ENCODE peak calls at places on chromosomes 7 and 10, in nine cellular contexts. H is kidney epithelial cell, T is NT2/D1, J is PC-3, S is lower lobe of right lung, D is body of pancreas, Y is mesenchymal stem cell, A is heart left ventricle, N is fibroblast of lung. G is an unnamed sample.

GRCh38 chr7:97973206-97973658 is 16.8 kb downstream of the OCM2 start:
- DNase-seq in H (no peak), D (peak; percentile 93), A (no peak), J (no peak), N (peak; percentile 1), S (no peak), Y (peak; percentile 11), T (no peak), G (no peak)

GRCh38 chr10:49387029-49387428 is 8.9 kb downstream of the DRGX start:
- DNase-seq in A (no peak), J (peak; percentile 100), N (peak; percentile 81), Y (peak; percentile 15), T (no peak), S (no peak), D (no peak), H (peak; percentile 1), G (peak; percentile 86)

GRCh38 chr7:16939161-16939560 is 57.4 kb upstream of the AGR3 start:
- DNase-seq in T (no peak), H (no peak), N (no peak), D (no peak), J (peak; percentile 43), S (no peak), A (no peak), Y (no peak), G (no peak)

GRCh38 chr10:38157270-38157685 is 63.1 kb downstream of the ZNF37A start:
- DNase-seq in J (no peak), T (no peak), H (no peak), A (no peak), D (no peak), N (no peak), S (no peak), Y (no peak), G (no peak)

GRCh38 chr7:140317999-140318398 is 80.3 kb downstream of the SLC37A3 start:
- DNase-seq in N (no peak), D (no peak), J (no peak), H (no peak), A (no peak), Y (no peak), T (no peak), S (no peak), G (no peak)

GRCh38 chr7:45446195-45446944 is 127.8 kb upstream of the ADCY1 start:
- DNase-seq in J (peak; percentile 67), H (peak; percentile 57), S (no peak), T (no peak), N (peak; percentile 54), D (no peak), A (no peak), Y (no peak), G (peak; percentile 77)

GRCh38 chr10:15387021-15387420 is 15.9 kb upstream of the FAM171A1 start:
- DNase-seq in D (no peak), J (no peak), S (no peak), Y (no peak), A (no peak), N (no peak), H (no peak), T (no peak), G (no peak)

GRCh38 chr10:69234447-69234846 is 14.3 kb downstream of the HKDC1 start:
- DNase-seq in J (no peak), Y (no peak), T (no peak), H (no peak), N (no peak), D (no peak), S (no peak), A (no peak), G (no peak)

GRCh38 chr7:18212788-18213187 is 185.1 kb upstream of the PRPS1L1 start:
- DNase-seq in A (no peak), J (no peak), D (no peak), H (no peak), Y (peak; percentile 51), N (peak; percentile 47), T (no peak), S (no peak), G (peak; percentile 84)

GRCh38 chr7:113299748-113300147 is 181.4 kb upstream of the SMIM30 start:
- DNase-seq in Y (no peak), J (no peak), A (no peak), H (no peak), S (no peak), N (no peak), T (no peak), D (no peak), G (no peak)
- H3K4me3 ChIP-seq in Y (no peak overlapping the region), J (no peak overlapping the region), A (no peak overlapping the region), H (no peak overlapping the region), S (no peak overlapping the region), N (no peak overlapping the region), T (no peak overlapping the region), D (no peak overlapping the region), G (no peak overlapping the region)

DNA sequence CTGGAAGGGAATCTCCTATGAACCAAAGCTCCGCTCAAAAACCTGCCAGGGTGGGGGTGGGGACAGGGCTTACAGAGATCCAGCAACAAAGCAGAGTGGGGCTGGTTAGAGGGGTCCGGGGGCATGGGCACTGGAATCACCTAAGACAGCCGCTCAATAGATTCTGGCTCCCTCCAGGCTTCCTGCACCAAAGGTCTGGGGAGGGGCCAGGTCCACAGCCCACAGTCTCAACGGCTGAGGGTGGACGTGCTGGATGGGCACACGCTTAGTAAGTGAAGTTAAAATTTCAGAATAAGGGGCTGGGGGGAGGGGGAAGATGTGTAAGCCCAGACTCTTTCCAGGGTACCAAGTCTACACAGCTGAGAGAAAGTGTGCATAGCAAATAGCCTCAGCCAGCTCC is 31.1 kb downstream of the PYROXD2 start:
- DNase-seq in Y (no peak), J (no peak), A (no peak), D (no peak), T (no peak), S (no peak), H (no peak), N (no peak), G (no peak)
- H3K4me3 ChIP-seq in Y (no peak overlapping the region), J (no peak overlapping the region), A (no peak overlapping the region), D (no peak overlapping the region), T (no peak overlapping the region), S (no peak overlapping the region), H (no peak overlapping the region), N (no peak overlapping the region), G (no peak overlapping the region)

GRCh38 chr10:27746364-27747095 is 911 bp upstream of the MKX start:
- DNase-seq in J (no peak), T (no peak), N (no peak), H (no peak), Y (peak; percentile 15), A (no peak), D (no peak), S (no peak), G (no peak)
- H3K4me3 ChIP-seq in J (peak overlapping the region; percentile 46), T (peak overlapping the region; percentile 71), N (peak overlapping the region; percentile 61), H (peak overlapping the region; percentile 33), Y (peak overlapping the region; percentile 82), A (peak overlapping the region; percentile 36), D (no peak overlapping the region), S (peak overlapping the region; percentile 67), G (peak overlapping the region; percentile 19)

GRCh38 chr10:129047585-129047984 is 419.5 kb upstream of the MGMT start:
- DNase-seq in A (no peak), N (no peak), J (no peak), S (no peak), Y (no peak), D (no peak), H (no peak), T (no peak), G (no peak)

GRCh38 chr10:129045658-129046057 is 421.4 kb upstream of the MGMT start:
- DNase-seq in D (no peak), H (no peak), T (no peak), Y (no peak), A (no peak), S (no peak), N (no peak), J (no peak), G (no peak)

GRCh38 chr10:129047001-129047400 is 420.0 kb upstream of the MGMT start:
- DNase-seq in Y (no peak), A (no peak), N (no peak), H (no peak), S (no peak), D (no peak), T (no peak), J (no peak), G (no peak)

GRCh38 chr10:129048513-129048912 is 418.5 kb upstream of the MGMT start:
- DNase-seq in Y (no peak), J (no peak), H (peak; percentile 9), T (no peak), N (no peak), S (no peak), A (no peak), D (no peak), G (no peak)

GRCh38 chr10:129046074-129046681 is 420.9 kb upstream of the MGMT start:
- DNase-seq in J (no peak), Y (no peak), D (no peak), A (no peak), T (no peak), N (no peak), H (no peak), S (no peak), G (peak; percentile 30)
- H3K4me3 ChIP-seq in J (no peak overlapping the region), Y (peak overlapping the region; percentile 74), D (no peak overlapping the region), A (peak overlapping the region; percentile 34), T (no peak overlapping the region), N (no peak overlapping the region), H (no peak overlapping the region), S (no peak overlapping the region), G (no peak overlapping the region)

GRCh38 chr10:32961343-32961891 is 3.4 kb upstream of the ITGB1 start:
- DNase-seq in S (no peak), J (no peak), Y (no peak), D (no peak), H (no peak), A (no peak), N (no peak), T (no peak), G (no peak)

GRCh38 chr10:32960022-32960421 is 2.0 kb upstream of the ITGB1 start:
- DNase-seq in Y (no peak), T (no peak), A (no peak), S (no peak), N (no peak), H (no peak), J (peak; percentile 44), D (no peak), G (no peak)

GRCh38 chr10:32963102-32963501 is 5.1 kb upstream of the ITGB1 start:
- DNase-seq in J (no peak), N (peak; percentile 88), D (no peak), H (no peak), T (no peak), Y (peak; percentile 71), A (no peak), S (no peak), G (peak; percentile 81)

GRCh38 chr10:32962541-32962940 is 4.5 kb upstream of the ITGB1 start:
- DNase-seq in Y (no peak), A (no peak), T (no peak), N (peak; percentile 76), S (no peak), H (no peak), J (no peak), D (no peak), G (no peak)

DNA sequence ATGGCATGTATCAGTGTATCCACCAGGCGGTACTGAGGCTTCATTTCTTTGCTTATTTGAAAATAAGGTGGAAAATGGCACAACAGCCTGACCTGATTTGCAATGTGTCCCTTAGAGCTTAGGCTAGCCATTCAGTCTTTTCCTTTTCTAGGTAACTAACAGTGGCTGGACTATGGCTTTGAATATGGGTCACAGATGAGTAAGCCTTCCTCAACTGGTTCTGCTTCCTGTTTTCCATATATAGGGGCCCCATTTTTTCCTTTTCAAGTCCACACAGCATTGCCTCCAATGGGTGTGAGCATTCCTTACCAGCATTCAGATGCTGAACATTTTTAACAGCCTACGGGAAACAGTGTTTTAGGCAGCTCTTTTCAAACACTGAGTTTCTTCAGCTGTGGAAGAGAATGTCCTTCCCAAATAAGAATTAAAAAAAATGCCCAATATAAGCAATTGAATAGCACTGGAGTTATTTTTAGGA is 3.9 kb upstream of the ITGB1 start:
- DNase-seq in T (no peak), H (peak; percentile 57), Y (peak; percentile 89), D (no peak), J (peak; percentile 95), A (no peak), N (peak; percentile 94), S (no peak), G (peak; percentile 86)
- H3K4me3 ChIP-seq in T (no peak overlapping the region), H (no peak overlapping the region), Y (peak overlapping the region; percentile 28), D (no peak overlapping the region), J (peak overlapping the region; percentile 42), A (peak overlapping the region; percentile 8), N (peak overlapping the region; percentile 35), S (no peak overlapping the region), G (no peak overlapping the region)

G was measured in fibroblast of mammary gland.